ENCODE peak calls at places on chromosome 19, in eight cellular contexts. One of them, this sample, is unnamed.

GRCh38 chr19:19406878-19407639 is 1.6 kb downstream of the GATAD2A start:
- DNase-seq in fibroblast of lung: peak
- DNase-seq in A549: peak
- DNase-seq in left lung: no peak
- DNase-seq in AG04450: no peak
- DNase-seq in testis: peak
- DNase-seq in uterus: no peak
- DNase-seq in CD8-positive, alpha-beta T cell: peak
- DNase-seq in this sample: peak

GRCh38 chr19:29677001-29677781 is 11.9 kb downstream of the PLEKHF1 start:
- DNase-seq in left lung: peak
- DNase-seq in A549: no peak
- DNase-seq in fibroblast of lung: no peak
- DNase-seq in testis: no peak
- DNase-seq in uterus: no peak
- DNase-seq in AG04450: no peak
- DNase-seq in CD8-positive, alpha-beta T cell: no peak
- DNase-seq in this sample: no peak

GRCh38 chr19:31135841-31136240 is 213.4 kb downstream of the TSHZ3 start:
- DNase-seq in CD8-positive, alpha-beta T cell: no peak
- DNase-seq in AG04450: no peak
- DNase-seq in fibroblast of lung: peak
- DNase-seq in left lung: no peak
- DNase-seq in A549: no peak
- DNase-seq in uterus: no peak
- DNase-seq in testis: no peak
- DNase-seq in this sample: no peak

GRCh38 chr19:4541114-4541805 is 1.4 kb upstream of the LRG1 start:
- DNase-seq in CD8-positive, alpha-beta T cell: no peak
- DNase-seq in A549: no peak
- DNase-seq in testis: no peak
- DNase-seq in AG04450: no peak
- DNase-seq in fibroblast of lung: no peak
- DNase-seq in left lung: no peak
- DNase-seq in uterus: no peak
- DNase-seq in this sample: no peak

GRCh38 chr19:17103177-17103576 is 27.6 kb downstream of the MYO9B start:
- DNase-seq in left lung: no peak
- DNase-seq in testis: peak
- DNase-seq in fibroblast of lung: no peak
- DNase-seq in A549: peak
- DNase-seq in AG04450: no peak
- DNase-seq in CD8-positive, alpha-beta T cell: no peak
- DNase-seq in uterus: no peak
- DNase-seq in this sample: no peak

GRCh38 chr19:4338441-4339350 is at the start of gene STAP2:
- DNase-seq in left lung: peak
- DNase-seq in CD8-positive, alpha-beta T cell: peak
- DNase-seq in fibroblast of lung: no peak
- DNase-seq in AG04450: no peak
- DNase-seq in testis: peak
- DNase-seq in uterus: no peak
- DNase-seq in A549: no peak
- DNase-seq in this sample: peak

GRCh38 chr19:50427997-50428425 is 4.7 kb upstream of the MYBPC2 start:
- DNase-seq in AG04450: peak
- DNase-seq in fibroblast of lung: peak
- DNase-seq in left lung: peak
- DNase-seq in uterus: peak
- DNase-seq in A549: no peak
- DNase-seq in CD8-positive, alpha-beta T cell: peak
- DNase-seq in testis: peak
- DNase-seq in this sample: peak

GRCh38 chr19:32231691-32232090 is 113.7 kb upstream of the ZNF507 start:
- DNase-seq in A549: no peak
- DNase-seq in testis: no peak
- DNase-seq in CD8-positive, alpha-beta T cell: no peak
- DNase-seq in fibroblast of lung: no peak
- DNase-seq in left lung: no peak
- DNase-seq in uterus: no peak
- DNase-seq in AG04450: no peak
- DNase-seq in this sample: no peak

GRCh38 chr19:3272952-3273351 is 48.5 kb downstream of the CELF5 start:
- DNase-seq in A549: no peak
- DNase-seq in testis: no peak
- DNase-seq in AG04450: no peak
- DNase-seq in CD8-positive, alpha-beta T cell: no peak
- DNase-seq in fibroblast of lung: no peak
- DNase-seq in uterus: no peak
- DNase-seq in left lung: no peak
- DNase-seq in this sample: no peak

GRCh38 chr19:41303941-41304340 is 6.0 kb upstream of the CCDC97 start:
- DNase-seq in fibroblast of lung: no peak
- DNase-seq in left lung: no peak
- DNase-seq in AG04450: no peak
- DNase-seq in CD8-positive, alpha-beta T cell: peak
- DNase-seq in uterus: no peak
- DNase-seq in testis: no peak
- DNase-seq in A549: no peak
- DNase-seq in this sample: no peak

GRCh38 chr19:38417544-38418506 is 8.2 kb downstream of the RASGRP4 start:
- DNase-seq in uterus: peak
- DNase-seq in testis: peak
- DNase-seq in AG04450: no peak
- DNase-seq in left lung: peak
- DNase-seq in A549: peak
- DNase-seq in CD8-positive, alpha-beta T cell: peak
- DNase-seq in fibroblast of lung: no peak
- DNase-seq in this sample: peak

GRCh38 chr19:33227242-33227650 is 1.6 kb upstream of the SLC7A10 start:
- DNase-seq in fibroblast of lung: peak
- DNase-seq in AG04450: no peak
- DNase-seq in testis: no peak
- DNase-seq in uterus: no peak
- DNase-seq in CD8-positive, alpha-beta T cell: no peak
- DNase-seq in A549: no peak
- DNase-seq in left lung: peak
- DNase-seq in this sample: peak

GRCh38 chr19:15443838-15444237 is 5.9 kb downstream of the WIZ start:
- DNase-seq in left lung: peak
- DNase-seq in CD8-positive, alpha-beta T cell: no peak
- DNase-seq in AG04450: no peak
- DNase-seq in testis: no peak
- DNase-seq in fibroblast of lung: no peak
- DNase-seq in uterus: no peak
- DNase-seq in A549: no peak
- DNase-seq in this sample: no peak

GRCh38 chr19:3968556-3969434 is 2.1 kb downstream of the DAPK3 start:
- DNase-seq in left lung: no peak
- DNase-seq in CD8-positive, alpha-beta T cell: no peak
- DNase-seq in fibroblast of lung: peak
- DNase-seq in A549: peak
- DNase-seq in AG04450: peak
- DNase-seq in testis: peak
- DNase-seq in uterus: peak
- DNase-seq in this sample: peak

GRCh38 chr19:55287361-55288079 is 3.7 kb downstream of the BRSK1 start:
- DNase-seq in A549: no peak
- DNase-seq in AG04450: no peak
- DNase-seq in uterus: no peak
- DNase-seq in CD8-positive, alpha-beta T cell: no peak
- DNase-seq in testis: no peak
- DNase-seq in fibroblast of lung: no peak
- DNase-seq in left lung: no peak
- DNase-seq in this sample: no peak

GRCh38 chr19:46073268-46073922 is 32.6 kb upstream of the IGFL4 start:
- DNase-seq in testis: no peak
- DNase-seq in left lung: no peak
- DNase-seq in fibroblast of lung: peak
- DNase-seq in AG04450: no peak
- DNase-seq in uterus: no peak
- DNase-seq in CD8-positive, alpha-beta T cell: no peak
- DNase-seq in A549: no peak
- DNase-seq in this sample: no peak

GRCh38 chr19:46077815-46078167 is 37.0 kb upstream of the IGFL4 start:
- DNase-seq in CD8-positive, alpha-beta T cell: no peak
- DNase-seq in A549: no peak
- DNase-seq in fibroblast of lung: no peak
- DNase-seq in uterus: no peak
- DNase-seq in left lung: no peak
- DNase-seq in AG04450: no peak
- DNase-seq in testis: no peak
- DNase-seq in this sample: no peak

GRCh38 chr19:46076951-46077814 is 36.4 kb upstream of the IGFL4 start:
- DNase-seq in fibroblast of lung: peak
- DNase-seq in A549: peak
- DNase-seq in uterus: peak
- DNase-seq in testis: peak
- DNase-seq in AG04450: peak
- DNase-seq in left lung: no peak
- DNase-seq in CD8-positive, alpha-beta T cell: no peak
- DNase-seq in this sample: no peak

GRCh38 chr19:46080561-46080960 is 39.8 kb upstream of the IGFL4 start:
- DNase-seq in AG04450: peak
- DNase-seq in testis: peak
- DNase-seq in A549: peak
- DNase-seq in left lung: no peak
- DNase-seq in fibroblast of lung: peak
- DNase-seq in uterus: peak
- DNase-seq in CD8-positive, alpha-beta T cell: no peak
- DNase-seq in this sample: no peak

GRCh38 chr19:46076031-46076880 is 35.5 kb upstream of the IGFL4 start:
- DNase-seq in uterus: no peak
- DNase-seq in A549: no peak
- DNase-seq in testis: no peak
- DNase-seq in fibroblast of lung: no peak
- DNase-seq in left lung: no peak
- DNase-seq in CD8-positive, alpha-beta T cell: no peak
- DNase-seq in AG04450: no peak
- DNase-seq in this sample: no peak
- H3K4me3 ChIP-seq in uterus: no peak
- H3K4me3 ChIP-seq in A549: peak
- H3K4me3 ChIP-seq in testis: no peak
- H3K4me3 ChIP-seq in fibroblast of lung: no peak
- H3K4me3 ChIP-seq in left lung: no peak
- H3K4me3 ChIP-seq in CD8-positive, alpha-beta T cell: no peak
- H3K4me3 ChIP-seq in AG04450: no peak
- H3K4me3 ChIP-seq in this sample: no peak

DNA sequence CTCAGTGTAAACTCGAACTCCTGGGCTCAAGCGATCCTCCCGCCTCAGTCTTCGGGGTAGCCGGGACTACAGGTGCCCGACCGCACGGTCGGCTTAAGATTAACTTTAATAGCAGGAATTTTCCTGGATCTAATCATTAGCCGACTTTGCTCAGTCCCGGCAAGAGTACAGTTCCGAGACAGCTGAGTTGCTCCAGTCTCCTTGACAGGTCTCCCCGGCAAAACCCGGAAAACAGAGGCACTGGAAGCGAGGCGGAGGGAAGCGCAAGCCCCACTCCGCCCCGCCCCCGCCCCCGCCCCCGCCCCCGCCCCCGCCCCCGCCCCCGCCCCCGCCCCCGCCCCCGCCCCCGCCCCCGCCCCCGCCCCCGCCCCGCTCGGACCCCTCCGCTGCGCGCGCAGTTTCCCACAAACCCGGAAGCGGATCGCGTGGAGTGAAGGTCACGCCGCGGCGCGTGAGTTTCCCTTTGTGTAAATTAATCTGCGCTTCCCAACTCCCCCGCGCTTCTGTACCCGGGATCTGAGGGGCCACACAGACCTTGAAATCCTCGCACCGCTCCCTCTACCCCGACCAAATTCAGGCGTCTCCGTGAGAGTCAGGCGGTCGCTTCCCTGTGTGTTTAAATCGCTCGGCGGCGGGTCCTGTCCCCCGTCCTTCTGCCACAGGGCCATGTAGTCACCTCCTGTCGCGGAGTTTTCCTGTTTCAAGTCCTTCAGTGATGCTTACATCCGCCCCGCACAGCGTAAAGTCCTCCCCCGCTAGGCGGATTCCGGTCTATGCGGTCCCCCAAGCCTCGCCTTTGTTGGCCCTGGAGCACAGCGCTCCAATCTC is at the start of gene ZNF480:
- DNase-seq in testis: peak
- DNase-seq in AG04450: peak
- DNase-seq in fibroblast of lung: peak
- DNase-seq in A549: peak
- DNase-seq in uterus: peak
- DNase-seq in left lung: peak
- DNase-seq in CD8-positive, alpha-beta T cell: peak
- DNase-seq in this sample: peak
- TF ChIP-seq CTCF in testis: no peak
- TF ChIP-seq CTCF in AG04450: peak
- TF ChIP-seq CTCF in fibroblast of lung: peak
- TF ChIP-seq CTCF in A549: no peak
- TF ChIP-seq CTCF in uterus: no peak
- TF ChIP-seq CTCF in left lung: no peak
- TF ChIP-seq CTCF in CD8-positive, alpha-beta T cell: no peak
- TF ChIP-seq CTCF in this sample: no peak

GRCh38 chr19:869245-870177 is 10.0 kb downstream of the CFD start:
- DNase-seq in CD8-positive, alpha-beta T cell: no peak
- DNase-seq in uterus: peak
- DNase-seq in fibroblast of lung: peak
- DNase-seq in left lung: no peak
- DNase-seq in testis: peak
- DNase-seq in A549: peak
- DNase-seq in AG04450: peak
- DNase-seq in this sample: no peak
- H3K27ac ChIP-seq in CD8-positive, alpha-beta T cell: no peak
- H3K27ac ChIP-seq in uterus: peak
- H3K27ac ChIP-seq in fibroblast of lung: peak
- H3K27ac ChIP-seq in left lung: peak
- H3K27ac ChIP-seq in testis: peak
- H3K27ac ChIP-seq in A549: peak
- H3K27ac ChIP-seq in AG04450: peak
- H3K27ac ChIP-seq in this sample: peak

DNA sequence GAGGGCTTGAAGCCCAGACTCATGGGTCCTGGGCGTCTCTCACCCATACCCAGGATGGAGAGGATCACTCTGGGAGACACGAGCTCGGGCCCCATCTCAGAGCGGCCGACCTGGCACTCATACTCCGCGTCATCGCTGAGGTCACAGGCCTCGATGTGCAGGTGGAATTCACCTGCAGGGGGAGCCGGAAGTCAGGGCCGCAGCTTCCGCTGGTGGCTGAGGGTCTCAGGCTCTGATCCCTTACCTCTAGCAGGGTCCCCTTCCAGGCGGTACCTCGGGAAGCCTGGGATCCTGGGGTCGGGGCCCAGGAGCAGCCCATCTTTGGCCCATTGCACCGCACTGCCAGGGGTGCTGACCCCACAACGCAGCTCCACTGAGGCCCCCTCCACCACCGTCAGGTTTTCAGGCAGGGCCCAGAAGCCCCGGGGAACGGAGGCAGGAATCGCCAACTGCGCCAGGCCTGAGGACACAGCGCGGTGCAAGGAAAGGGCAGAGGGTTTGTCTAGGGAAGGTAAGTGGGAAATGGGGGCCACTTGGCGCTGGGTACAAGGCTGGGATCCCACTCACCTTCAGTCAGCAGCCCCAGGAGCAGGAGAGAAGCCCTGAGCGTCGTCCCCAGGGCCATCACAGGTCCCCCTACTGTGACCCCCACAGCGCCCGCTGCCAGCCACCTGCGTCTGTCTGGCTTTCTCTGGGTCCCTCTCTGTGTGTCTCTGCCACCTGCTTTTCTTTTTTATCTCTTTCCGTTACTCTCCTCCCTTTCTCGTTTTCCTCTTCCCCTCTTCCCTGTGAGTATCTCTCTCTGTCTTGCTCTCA is 883 bp downstream of the NPHS1 start:
- DNase-seq in CD8-positive, alpha-beta T cell: peak
- DNase-seq in fibroblast of lung: no peak
- DNase-seq in left lung: peak
- DNase-seq in AG04450: no peak
- DNase-seq in testis: no peak
- DNase-seq in A549: no peak
- DNase-seq in uterus: no peak
- DNase-seq in this sample: no peak
- H3K4me3 ChIP-seq in CD8-positive, alpha-beta T cell: no peak
- H3K4me3 ChIP-seq in fibroblast of lung: no peak
- H3K4me3 ChIP-seq in left lung: no peak
- H3K4me3 ChIP-seq in AG04450: no peak
- H3K4me3 ChIP-seq in testis: no peak
- H3K4me3 ChIP-seq in A549: no peak
- H3K4me3 ChIP-seq in uterus: no peak
- H3K4me3 ChIP-seq in this sample: no peak